ENCODE peak calls at places on chromosomes 6 and 20, in eight cellular contexts. F, U, H, E, T, Q, O and D are unnamed samples.

GRCh38 chr6:148440877-148441453 is 98.3 kb downstream of the SASH1 start:
- DNase-seq in H (no peak), T (no peak), U (peak; percentile 74), E (peak; percentile 86), O (peak; percentile 90), F (no peak), Q (no peak), D (peak; percentile 54)

GRCh38 chr6:25700841-25701240 is 48.8 kb downstream of the SCGN start:
- DNase-seq in H (no peak), T (no peak), F (no peak), Q (no peak), E (no peak), U (no peak), O (no peak), D (no peak)

GRCh38 chr20:998431-998830 is 3.7 kb downstream of the RSPO4 start:
- DNase-seq in U (no peak), O (peak; percentile 55), Q (no peak), T (no peak), F (no peak), E (no peak), H (no peak), D (no peak)

GRCh38 chr20:44204156-44204831 is 6.3 kb downstream of the OSER1 start:
- DNase-seq in H (no peak), U (no peak), Q (no peak), E (no peak), O (no peak), F (no peak), T (no peak), D (no peak)

GRCh38 chr6:169215201-169215661 is 38.4 kb downstream of the THBS2 start:
- DNase-seq in O (no peak), Q (no peak), H (no peak), E (peak; percentile 25), U (peak; percentile 66), F (no peak), T (no peak), D (no peak)

GRCh38 chr20:38855356-38855755 is 49.9 kb downstream of the PPP1R16B start:
- DNase-seq in E (no peak), Q (no peak), H (no peak), U (no peak), O (peak; percentile 43), F (no peak), T (no peak), D (no peak)

GRCh38 chr20:44070139-44070900 is 116.7 kb downstream of the JPH2 start:
- DNase-seq in Q (peak; percentile 48), O (no peak), E (no peak), T (peak; percentile 51), U (no peak), F (peak; percentile 54), H (no peak), D (no peak)

GRCh38 chr6:17032595-17033591 is 69.0 kb upstream of the STMND1 start:
- DNase-seq in F (no peak), T (no peak), Q (peak; percentile 55), O (peak; percentile 82), E (peak; percentile 76), H (peak; percentile 58), U (peak; percentile 88), D (peak; percentile 65)

GRCh38 chr20:11799131-11799800 is 118.4 kb upstream of the BTBD3 start:
- DNase-seq in U (no peak), Q (no peak), H (no peak), T (no peak), O (no peak), E (no peak), F (no peak), D (no peak)

DNA sequence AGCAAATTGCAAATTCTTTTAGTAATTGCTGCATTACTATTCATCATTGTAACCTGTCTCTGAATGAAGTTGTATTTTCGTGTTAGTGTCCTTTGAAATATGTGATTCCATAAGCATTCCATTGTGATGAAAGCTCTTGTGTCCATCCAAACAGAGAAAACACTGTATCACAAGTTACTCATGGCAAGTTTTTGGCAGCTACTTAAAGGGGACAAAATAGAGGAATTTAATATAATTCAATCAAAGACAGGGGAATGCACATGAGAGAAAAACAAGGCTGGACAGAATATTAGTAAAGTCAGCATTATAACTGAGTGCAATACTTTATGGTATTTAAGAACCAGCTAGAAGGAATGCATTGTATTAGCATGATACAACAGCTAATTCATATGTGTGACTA is 270.7 kb upstream of the MARCKS start:
- DNase-seq in Q (no peak), E (no peak), O (no peak), H (no peak), U (no peak), T (no peak), F (no peak), D (no peak)
- H3K4me3 ChIP-seq in Q (no peak overlapping the region), E (no peak overlapping the region), O (no peak overlapping the region), H (no peak overlapping the region), U (no peak overlapping the region), T (no peak overlapping the region), F (no peak overlapping the region), D (peak overlapping the region; percentile 22)

DNA sequence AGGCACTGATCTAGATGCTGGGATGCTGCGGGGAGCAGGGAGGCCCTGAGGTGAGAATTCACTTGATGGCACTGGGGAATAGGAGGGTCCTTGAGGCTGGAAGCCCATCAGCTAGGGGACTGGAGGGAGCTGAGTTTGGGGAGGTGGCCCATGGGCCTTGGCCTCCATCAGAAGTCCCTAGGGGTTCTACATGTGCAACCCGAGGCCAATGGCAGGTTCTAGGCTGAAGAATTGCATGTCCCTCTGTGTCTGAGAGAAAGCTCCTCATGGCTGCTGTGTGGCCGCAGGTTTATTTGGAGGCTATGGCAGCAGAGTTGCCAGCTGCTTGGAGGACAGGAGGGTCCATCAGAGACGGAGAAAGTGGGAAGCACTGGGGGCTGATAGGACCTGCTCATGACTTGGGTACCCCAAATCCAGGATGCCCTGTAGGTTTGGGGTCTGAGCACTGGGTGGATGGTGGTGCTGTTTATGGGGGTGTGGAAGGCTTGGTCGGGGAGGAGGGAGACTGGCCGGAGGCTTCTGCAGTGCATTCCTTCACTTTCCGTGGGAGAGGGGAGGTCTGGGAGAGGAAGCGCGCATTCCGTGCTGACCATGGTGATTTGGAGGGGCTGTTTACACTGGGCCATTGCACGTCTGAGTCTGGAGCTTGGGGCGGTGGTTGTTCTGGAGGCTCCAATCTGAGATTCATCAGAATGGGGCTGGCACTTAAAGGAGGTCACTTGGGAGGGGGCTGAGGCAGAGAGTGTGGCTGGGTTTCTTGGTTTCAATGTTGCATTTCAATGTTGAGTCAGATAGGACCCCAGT is 24.7 kb upstream of the PHACTR3 start:
- DNase-seq in Q (no peak), E (no peak), O (peak; percentile 34), H (no peak), F (no peak), T (no peak), U (no peak), D (no peak)
- H3K27me3 ChIP-seq in Q (no peaks in the 10 kb centered on the region), E (peaks cover 6% of the 10 kb centered on the region), O (no peaks in the 10 kb centered on the region), H (no peaks in the 10 kb centered on the region), F (peaks cover 6% of the 10 kb centered on the region), T (no peaks in the 10 kb centered on the region), U (peaks cover 12% of the 10 kb centered on the region), D (no peaks in the 10 kb centered on the region)

DNA sequence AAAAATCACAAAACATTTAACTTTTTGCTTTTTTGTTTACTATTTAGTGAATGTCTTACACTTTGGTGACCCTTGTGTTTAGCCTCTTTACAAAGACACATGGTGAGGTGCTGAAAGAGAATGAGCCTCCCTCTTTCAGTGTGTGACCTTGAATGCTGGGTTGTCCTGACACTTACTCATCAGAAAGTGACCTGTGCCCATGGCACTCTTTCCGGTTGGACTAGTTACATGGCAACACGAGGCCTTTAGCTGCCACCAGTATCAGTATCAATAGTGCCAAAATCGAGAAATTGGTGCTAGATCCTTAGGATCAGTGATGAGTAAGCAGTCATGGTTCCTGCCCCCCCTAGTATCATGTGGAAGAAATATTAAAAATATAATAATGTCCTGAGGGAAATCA is 1.7 kb upstream of the RPL7L1 start:
- DNase-seq in Q (no peak), H (no peak), T (no peak), E (no peak), F (no peak), U (no peak), O (no peak), D (no peak)
- H3K27ac ChIP-seq in Q (no peak overlapping the region), H (peak overlapping the region; percentile 24), T (no peak overlapping the region), E (no peak overlapping the region), F (no peak overlapping the region), U (peak overlapping the region; percentile 4), O (no peak overlapping the region), D (no peak overlapping the region)

GRCh38 chr6:3208096-3208774 is 19.2 kb downstream of the TUBB2B start:
- DNase-seq in E (no peak), Q (no peak), T (no peak), H (peak; percentile 80), O (peak; percentile 91), U (no peak), F (no peak), D (no peak)

GRCh38 chr6:3206339-3207015 is 21.0 kb downstream of the TUBB2B start:
- DNase-seq in Q (no peak), U (no peak), H (no peak), E (no peak), F (no peak), O (no peak), T (no peak), D (no peak)

GRCh38 chr6:3210024-3210610 is 17.3 kb downstream of the TUBB2B start:
- DNase-seq in Q (no peak), H (no peak), U (no peak), F (no peak), T (no peak), E (no peak), O (no peak), D (no peak)

GRCh38 chr6:3209114-3210023 is 18.1 kb downstream of the TUBB2B start:
- DNase-seq in T (no peak), H (no peak), E (peak; percentile 72), O (no peak), Q (no peak), F (no peak), U (peak; percentile 53), D (no peak)

DNA sequence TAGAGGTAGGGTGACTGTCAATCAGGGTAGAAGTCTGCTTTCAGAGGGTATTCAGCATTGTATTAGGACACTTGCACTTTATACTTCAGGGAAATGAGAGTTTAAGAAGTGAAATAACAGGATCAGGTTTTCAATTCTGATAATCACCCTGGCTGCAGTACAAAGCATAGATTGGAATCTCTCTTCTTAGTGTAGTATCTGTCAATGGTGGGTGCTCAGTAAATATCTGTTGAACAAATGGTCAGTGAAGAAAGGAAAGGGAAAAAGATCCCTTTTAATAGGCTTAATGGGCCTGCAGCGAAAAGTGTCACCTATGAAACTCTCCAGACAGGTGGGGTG is 18.7 kb downstream of the TUBB2B start:
- DNase-seq in Q (no peak), U (no peak), O (no peak), F (no peak), T (no peak), E (no peak), H (no peak), D (no peak)
- H3K4me3 ChIP-seq in Q (no peak overlapping the region), U (no peak overlapping the region), O (no peak overlapping the region), F (no peak overlapping the region), T (no peak overlapping the region), E (no peak overlapping the region), H (peak overlapping the region; percentile 26), D (no peak overlapping the region)